ENCODE peak calls at places on chromosomes 16 and 17, in eight cellular contexts. One of them, this sample, is unnamed.

GRCh38 chr17:58764373-58764772 is 8.7 kb downstream of the PPM1E start:
- DNase-seq in GM23338: no peak
- DNase-seq in OCI-LY7: no peak
- DNase-seq in A549: no peak
- DNase-seq in lower lobe of right lung: no peak
- DNase-seq in heart right ventricle: no peak
- DNase-seq in right atrium auricular region: no peak
- DNase-seq in ovary: no peak
- DNase-seq in this sample: no peak

GRCh38 chr16:51120289-51121008 is 30.6 kb downstream of the SALL1 start:
- DNase-seq in ovary: no peak
- DNase-seq in OCI-LY7: no peak
- DNase-seq in GM23338: no peak
- DNase-seq in lower lobe of right lung: no peak
- DNase-seq in heart right ventricle: no peak
- DNase-seq in A549: no peak
- DNase-seq in right atrium auricular region: peak; percentile 4
- DNase-seq in this sample: no peak

GRCh38 chr17:14744716-14745115 is 443.8 kb downstream of the HS3ST3B1 start:
- DNase-seq in right atrium auricular region: no peak
- DNase-seq in OCI-LY7: no peak
- DNase-seq in lower lobe of right lung: no peak
- DNase-seq in GM23338: no peak
- DNase-seq in ovary: no peak
- DNase-seq in A549: no peak
- DNase-seq in heart right ventricle: no peak
- DNase-seq in this sample: no peak

GRCh38 chr17:30234954-30235353 is 543 bp downstream of the SLC6A4 start:
- DNase-seq in OCI-LY7: no peak
- DNase-seq in heart right ventricle: no peak
- DNase-seq in lower lobe of right lung: no peak
- DNase-seq in right atrium auricular region: no peak
- DNase-seq in ovary: no peak
- DNase-seq in GM23338: no peak
- DNase-seq in A549: no peak
- DNase-seq in this sample: no peak

GRCh38 chr16:17414421-17414820 is 56.3 kb downstream of the XYLT1 start:
- DNase-seq in A549: no peak
- DNase-seq in GM23338: no peak
- DNase-seq in ovary: no peak
- DNase-seq in lower lobe of right lung: no peak
- DNase-seq in right atrium auricular region: no peak
- DNase-seq in heart right ventricle: no peak
- DNase-seq in OCI-LY7: peak; percentile 73
- DNase-seq in this sample: no peak

GRCh38 chr17:80264048-80264792 is 3.6 kb downstream of the RNF213 start:
- DNase-seq in ovary: no peak
- DNase-seq in heart right ventricle: no peak
- DNase-seq in GM23338: no peak
- DNase-seq in right atrium auricular region: no peak
- DNase-seq in lower lobe of right lung: peak; percentile 65
- DNase-seq in A549: no peak
- DNase-seq in OCI-LY7: peak; percentile 36
- DNase-seq in this sample: no peak

GRCh38 chr16:2584742-2585650 is 47.2 kb downstream of the PDPK1 start:
- DNase-seq in GM23338: no peak
- DNase-seq in heart right ventricle: peak; percentile 53
- DNase-seq in A549: no peak
- DNase-seq in lower lobe of right lung: peak; percentile 36
- DNase-seq in OCI-LY7: no peak
- DNase-seq in right atrium auricular region: no peak
- DNase-seq in ovary: peak; percentile 51
- DNase-seq in this sample: no peak

GRCh38 chr16:76265434-76266045 is 11.7 kb upstream of the CNTNAP4 start:
- DNase-seq in right atrium auricular region: no peak
- DNase-seq in heart right ventricle: no peak
- DNase-seq in lower lobe of right lung: no peak
- DNase-seq in OCI-LY7: peak; percentile 48
- DNase-seq in GM23338: peak; percentile 87
- DNase-seq in ovary: no peak
- DNase-seq in A549: peak; percentile 3
- DNase-seq in this sample: no peak

GRCh38 chr16:56269824-56270684 is 78.8 kb downstream of the GNAO1 start:
- DNase-seq in A549: no peak
- DNase-seq in lower lobe of right lung: no peak
- DNase-seq in ovary: no peak
- DNase-seq in GM23338: peak; percentile 66
- DNase-seq in right atrium auricular region: peak; percentile 80
- DNase-seq in heart right ventricle: peak; percentile 30
- DNase-seq in OCI-LY7: no peak
- DNase-seq in this sample: peak; percentile 72

GRCh38 chr17:27296427-27296979 is 2.6 kb downstream of the WSB1 start:
- DNase-seq in right atrium auricular region: no peak
- DNase-seq in heart right ventricle: no peak
- DNase-seq in lower lobe of right lung: no peak
- DNase-seq in A549: peak; percentile 28
- DNase-seq in GM23338: no peak
- DNase-seq in ovary: no peak
- DNase-seq in OCI-LY7: no peak
- DNase-seq in this sample: no peak

GRCh38 chr16:54066451-54067056 is 220.0 kb downstream of the IRX3 start:
- DNase-seq in right atrium auricular region: no peak
- DNase-seq in OCI-LY7: no peak
- DNase-seq in A549: no peak
- DNase-seq in ovary: no peak
- DNase-seq in GM23338: no peak
- DNase-seq in heart right ventricle: peak; percentile 22
- DNase-seq in lower lobe of right lung: no peak
- DNase-seq in this sample: no peak

GRCh38 chr17:72259977-72260376 is 139.2 kb downstream of the SOX9 start:
- DNase-seq in heart right ventricle: no peak
- DNase-seq in lower lobe of right lung: no peak
- DNase-seq in OCI-LY7: no peak
- DNase-seq in GM23338: no peak
- DNase-seq in A549: no peak
- DNase-seq in right atrium auricular region: no peak
- DNase-seq in ovary: no peak
- DNase-seq in this sample: no peak

GRCh38 chr17:3510090-3510489 is 34.3 kb downstream of the ASPA start:
- DNase-seq in lower lobe of right lung: no peak
- DNase-seq in right atrium auricular region: no peak
- DNase-seq in heart right ventricle: no peak
- DNase-seq in ovary: no peak
- DNase-seq in A549: no peak
- DNase-seq in OCI-LY7: no peak
- DNase-seq in GM23338: peak; percentile 32
- DNase-seq in this sample: no peak

GRCh38 chr16:982152-983043 is 828 bp downstream of the SOX8 start:
- DNase-seq in ovary: no peak
- DNase-seq in heart right ventricle: peak; percentile 10
- DNase-seq in GM23338: peak; percentile 46
- DNase-seq in A549: no peak
- DNase-seq in lower lobe of right lung: no peak
- DNase-seq in right atrium auricular region: no peak
- DNase-seq in OCI-LY7: no peak
- DNase-seq in this sample: no peak

GRCh38 chr16:89402962-89403361 is 87.4 kb downstream of the ANKRD11 start:
- DNase-seq in A549: no peak
- DNase-seq in GM23338: no peak
- DNase-seq in heart right ventricle: no peak
- DNase-seq in lower lobe of right lung: no peak
- DNase-seq in OCI-LY7: peak; percentile 28
- DNase-seq in ovary: no peak
- DNase-seq in right atrium auricular region: no peak
- DNase-seq in this sample: no peak

GRCh38 chr17:17606416-17607000 is 15.0 kb upstream of the PEMT start:
- DNase-seq in right atrium auricular region: no peak
- DNase-seq in OCI-LY7: no peak
- DNase-seq in heart right ventricle: no peak
- DNase-seq in A549: no peak
- DNase-seq in ovary: no peak
- DNase-seq in GM23338: no peak
- DNase-seq in lower lobe of right lung: no peak
- DNase-seq in this sample: no peak

DNA sequence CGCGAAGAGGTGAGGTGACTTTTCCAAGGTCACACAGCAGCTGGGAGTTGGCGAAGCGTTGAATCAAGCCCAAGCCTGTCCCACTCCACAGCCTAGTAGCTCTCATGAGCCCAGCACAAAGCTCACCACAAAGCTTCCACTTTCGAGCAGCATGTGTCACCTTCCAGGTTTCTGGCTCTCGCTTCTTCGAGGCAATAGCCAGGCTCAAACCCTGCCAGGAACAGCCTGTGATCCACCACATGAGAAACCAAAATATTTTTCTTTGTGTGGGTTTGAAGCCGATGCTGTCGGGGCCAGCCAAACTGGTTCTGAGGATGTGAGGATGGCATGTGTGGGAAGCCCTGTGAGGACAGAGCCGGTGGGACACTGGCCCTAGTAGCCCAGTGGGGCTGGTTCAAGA is 68.1 kb downstream of the COG7 start:
- DNase-seq in heart right ventricle: no peak
- DNase-seq in lower lobe of right lung: no peak
- DNase-seq in ovary: no peak
- DNase-seq in OCI-LY7: no peak
- DNase-seq in GM23338: no peak
- DNase-seq in right atrium auricular region: no peak
- DNase-seq in A549: no peak
- DNase-seq in this sample: peak; percentile 54
- H3K27ac ChIP-seq in heart right ventricle: no peak overlapping the region
- H3K27ac ChIP-seq in lower lobe of right lung: no peak overlapping the region
- H3K27ac ChIP-seq in ovary: no peak overlapping the region
- H3K27ac ChIP-seq in OCI-LY7: no peak overlapping the region
- H3K27ac ChIP-seq in GM23338: no peak overlapping the region
- H3K27ac ChIP-seq in right atrium auricular region: no peak overlapping the region
- H3K27ac ChIP-seq in A549: no peak overlapping the region
- H3K27ac ChIP-seq in this sample: no peak overlapping the region

GRCh38 chr17:76264425-76264754 is 758 bp upstream of the UBALD2 start:
- DNase-seq in ovary: no peak
- DNase-seq in A549: no peak
- DNase-seq in heart right ventricle: no peak
- DNase-seq in GM23338: no peak
- DNase-seq in right atrium auricular region: no peak
- DNase-seq in lower lobe of right lung: no peak
- DNase-seq in OCI-LY7: no peak
- DNase-seq in this sample: no peak
- H3K4me3 ChIP-seq in ovary: peak overlapping the region; percentile 23
- H3K4me3 ChIP-seq in A549: peak overlapping the region; percentile 23
- H3K4me3 ChIP-seq in heart right ventricle: peak overlapping the region; percentile 72
- H3K4me3 ChIP-seq in GM23338: peak overlapping the region; percentile 29
- H3K4me3 ChIP-seq in right atrium auricular region: peak overlapping the region; percentile 8
- H3K4me3 ChIP-seq in lower lobe of right lung: no peak overlapping the region
- H3K4me3 ChIP-seq in OCI-LY7: peak overlapping the region; percentile 53
- H3K4me3 ChIP-seq in this sample: peak overlapping the region; percentile 27

DNA sequence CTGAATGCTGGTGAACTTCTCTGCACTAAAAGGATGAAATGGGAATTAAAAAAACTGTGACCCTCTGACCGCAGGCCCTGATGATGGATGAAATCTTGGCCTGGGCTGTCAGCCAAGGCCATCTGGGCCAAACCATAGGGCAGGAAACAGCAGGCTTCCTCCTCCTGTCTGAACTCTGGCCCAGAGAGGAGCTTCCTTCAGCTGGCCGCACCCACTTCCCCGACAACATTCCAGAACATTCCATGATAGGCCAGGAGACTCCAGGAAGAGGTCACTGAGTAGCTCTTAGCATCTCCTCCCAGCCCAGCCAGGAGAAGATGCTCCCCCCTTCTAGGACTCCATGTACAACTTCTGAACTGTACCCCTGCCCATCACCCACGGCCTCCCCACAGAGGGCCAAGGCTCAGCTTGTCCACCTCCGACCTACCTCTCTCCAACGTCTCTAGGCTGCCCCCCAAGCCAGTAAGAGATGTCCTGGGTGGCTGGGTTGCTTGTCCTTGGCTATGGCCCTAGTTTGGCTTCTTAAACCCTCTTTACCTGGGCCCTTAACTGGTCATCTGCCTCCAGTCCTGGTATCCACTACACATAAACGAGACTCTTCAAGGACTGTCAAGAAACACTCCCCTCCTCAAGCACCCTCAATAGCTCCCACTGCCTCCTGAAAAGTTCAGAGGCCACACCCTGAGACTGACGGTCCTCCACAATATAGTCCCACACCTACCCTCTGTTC is 1.7 kb downstream of the RPH3AL start:
- DNase-seq in right atrium auricular region: peak; percentile 91
- DNase-seq in heart right ventricle: peak; percentile 83
- DNase-seq in OCI-LY7: no peak
- DNase-seq in ovary: peak; percentile 81
- DNase-seq in GM23338: peak; percentile 38
- DNase-seq in lower lobe of right lung: peak; percentile 82
- DNase-seq in A549: peak; percentile 86
- DNase-seq in this sample: no peak
- H3K27ac ChIP-seq in right atrium auricular region: peak overlapping the region; percentile 72
- H3K27ac ChIP-seq in heart right ventricle: peak overlapping the region; percentile 81
- H3K27ac ChIP-seq in OCI-LY7: no peak overlapping the region
- H3K27ac ChIP-seq in ovary: no peak overlapping the region
- H3K27ac ChIP-seq in GM23338: no peak overlapping the region
- H3K27ac ChIP-seq in lower lobe of right lung: peak overlapping the region; percentile 93
- H3K27ac ChIP-seq in A549: peak overlapping the region; percentile 97
- H3K27ac ChIP-seq in this sample: no peak overlapping the region

GRCh38 chr16:87053016-87053982 is 263.9 kb downstream of the C16orf95 start:
- DNase-seq in heart right ventricle: no peak
- DNase-seq in OCI-LY7: no peak
- DNase-seq in A549: no peak
- DNase-seq in GM23338: peak; percentile 68
- DNase-seq in lower lobe of right lung: no peak
- DNase-seq in right atrium auricular region: no peak
- DNase-seq in ovary: no peak
- DNase-seq in this sample: no peak
- H3K4me3 ChIP-seq in heart right ventricle: no peak overlapping the region
- H3K4me3 ChIP-seq in OCI-LY7: no peak overlapping the region
- H3K4me3 ChIP-seq in A549: no peak overlapping the region
- H3K4me3 ChIP-seq in GM23338: peak overlapping the region; percentile 43
- H3K4me3 ChIP-seq in lower lobe of right lung: no peak overlapping the region
- H3K4me3 ChIP-seq in right atrium auricular region: no peak overlapping the region
- H3K4me3 ChIP-seq in ovary: no peak overlapping the region
- H3K4me3 ChIP-seq in this sample: no peak overlapping the region

GRCh38 chr17:28334666-28335200 is 539 bp downstream of the IFT20 start:
- DNase-seq in OCI-LY7: peak; percentile 23
- DNase-seq in lower lobe of right lung: no peak
- DNase-seq in right atrium auricular region: no peak
- DNase-seq in ovary: no peak
- DNase-seq in heart right ventricle: no peak
- DNase-seq in A549: no peak
- DNase-seq in GM23338: peak; percentile 46
- DNase-seq in this sample: peak; percentile 35
- H3K27ac ChIP-seq in OCI-LY7: no peak overlapping the region
- H3K27ac ChIP-seq in lower lobe of right lung: peak overlapping the region; percentile 99
- H3K27ac ChIP-seq in right atrium auricular region: peak overlapping the region; percentile 97
- H3K27ac ChIP-seq in ovary: no peak overlapping the region
- H3K27ac ChIP-seq in heart right ventricle: peak overlapping the region; percentile 80
- H3K27ac ChIP-seq in A549: peak overlapping the region; percentile 86
- H3K27ac ChIP-seq in GM23338: no peak overlapping the region
- H3K27ac ChIP-seq in this sample: peak overlapping the region; percentile 91

GRCh38 chr16:66517586-66518263 is 32.2 kb downstream of the TK2 start:
- DNase-seq in GM23338: no peak
- DNase-seq in heart right ventricle: no peak
- DNase-seq in A549: no peak
- DNase-seq in ovary: peak; percentile 51
- DNase-seq in right atrium auricular region: no peak
- DNase-seq in OCI-LY7: no peak
- DNase-seq in lower lobe of right lung: no peak
- DNase-seq in this sample: no peak
- H3K4me3 ChIP-seq in GM23338: no peak overlapping the region
- H3K4me3 ChIP-seq in heart right ventricle: peak overlapping the region; percentile 47
- H3K4me3 ChIP-seq in A549: peak overlapping the region; percentile 22
- H3K4me3 ChIP-seq in ovary: no peak overlapping the region
- H3K4me3 ChIP-seq in right atrium auricular region: peak overlapping the region; percentile 36
- H3K4me3 ChIP-seq in OCI-LY7: peak overlapping the region; percentile 58
- H3K4me3 ChIP-seq in lower lobe of right lung: peak overlapping the region; percentile 39
- H3K4me3 ChIP-seq in this sample: no peak overlapping the region

GRCh38 chr16:28596840-28597691 is at the start of gene SULT1A2:
- DNase-seq in GM23338: peak; percentile 48
- DNase-seq in right atrium auricular region: no peak
- DNase-seq in OCI-LY7: no peak
- DNase-seq in lower lobe of right lung: peak; percentile 87
- DNase-seq in heart right ventricle: no peak
- DNase-seq in ovary: no peak
- DNase-seq in A549: no peak
- DNase-seq in this sample: no peak
- H3K27ac ChIP-seq in GM23338: no peak within 1 kb of the TSS
- H3K27ac ChIP-seq in right atrium auricular region: no peak within 1 kb of the TSS
- H3K27ac ChIP-seq in OCI-LY7: no peak within 1 kb of the TSS
- H3K27ac ChIP-seq in lower lobe of right lung: peak within 1 kb of the TSS; percentile 79
- H3K27ac ChIP-seq in heart right ventricle: no peak within 1 kb of the TSS
- H3K27ac ChIP-seq in ovary: no peak within 1 kb of the TSS
- H3K27ac ChIP-seq in A549: peak within 1 kb of the TSS; percentile 60
- H3K27ac ChIP-seq in this sample: no peak within 1 kb of the TSS